ENCODE peak calls at places on chromosomes 13 and 19, in four cellular contexts. T is CD8-positive, alpha-beta memory T cell; G is gastrocnemius medialis; D is upper lobe of right lung. Q is an unnamed sample.

GRCh38 chr19:36023432-36023831 is 9.2 kb downstream of the CLIP3 start:
- DNase-seq in T (no peak), G (no peak), D (no peak), Q (no peak)

GRCh38 chr13:76837811-76838210 is 48.4 kb downstream of the KCTD12 start:
- DNase-seq in T (no peak), G (no peak), D (no peak), Q (no peak)

GRCh38 chr13:41426047-41426446 is 31.3 kb upstream of the RGCC start:
- DNase-seq in T (no peak), G (no peak), D (no peak), Q (no peak)

GRCh38 chr19:377801-378581 is 31.0 kb downstream of the C2CD4C start:
- DNase-seq in T (no peak), G (no peak), D (peak), Q (no peak)

GRCh38 chr13:35818577-35819165 is 312.5 kb downstream of the DCLK1 start:
- DNase-seq in T (no peak), G (no peak), D (no peak), Q (peak)

GRCh38 chr13:43388282-43389034 is 365.1 kb downstream of the DNAJC15 start:
- DNase-seq in T (no peak), G (no peak), D (no peak), Q (peak)

GRCh38 chr13:110965038-110965754 is 50.3 kb upstream of the ANKRD10 start:
- DNase-seq in T (no peak), G (no peak), D (no peak), Q (peak)

GRCh38 chr13:97422118-97423054 is 11.6 kb upstream of the RAP2A start:
- DNase-seq in T (no peak), G (no peak), D (no peak), Q (no peak)

GRCh38 chr13:105213512-105213911 is 1322.0 kb downstream of the EFNB2 start:
- DNase-seq in T (no peak), G (no peak), D (no peak), Q (no peak)

GRCh38 chr13:48494874-48495273 is 38.0 kb downstream of the RCBTB2 start:
- DNase-seq in T (no peak), G (no peak), D (no peak), Q (no peak)

GRCh38 chr19:38359242-38360021 is 14.9 kb upstream of the PSMD8 start:
- DNase-seq in T (no peak), G (no peak), D (no peak), Q (no peak)

GRCh38 chr19:39246951-39247669 is 1.5 kb downstream of the IFNL4 start:
- DNase-seq in T (no peak), G (no peak), D (peak), Q (no peak)

GRCh38 chr13:44412341-44412935 is 38.8 kb downstream of the SERP2 start:
- DNase-seq in T (no peak), G (no peak), D (no peak), Q (no peak)

GRCh38 chr13:35916186-35916585 is 215.0 kb downstream of the DCLK1 start:
- DNase-seq in T (no peak), G (no peak), D (no peak), Q (no peak)

GRCh38 chr13:19184176-19184575 is 2.6 kb upstream of the TUBA3C start:
- DNase-seq in T (no peak), G (no peak), D (no peak), Q (no peak)

GRCh38 chr19:2519482-2519881 is 43.6 kb downstream of the GADD45B start:
- DNase-seq in T (no peak), G (no peak), D (no peak), Q (no peak)

GRCh38 chr19:2514981-2515518 is 39.1 kb downstream of the GADD45B start:
- DNase-seq in T (no peak), G (no peak), D (no peak), Q (no peak)

GRCh38 chr19:2512523-2513431 is 36.9 kb downstream of the GADD45B start:
- DNase-seq in T (no peak), G (no peak), D (no peak), Q (peak)

GRCh38 chr19:2517881-2518601 is 42.1 kb downstream of the GADD45B start:
- DNase-seq in T (no peak), G (no peak), D (no peak), Q (peak)

GRCh38 chr19:2516727-2517126 is 40.8 kb downstream of the GADD45B start:
- DNase-seq in T (no peak), G (no peak), D (no peak), Q (no peak)
- H3K4me3 ChIP-seq in T (no peak), G (no peak), D (no peak), Q (no peak)

DNA sequence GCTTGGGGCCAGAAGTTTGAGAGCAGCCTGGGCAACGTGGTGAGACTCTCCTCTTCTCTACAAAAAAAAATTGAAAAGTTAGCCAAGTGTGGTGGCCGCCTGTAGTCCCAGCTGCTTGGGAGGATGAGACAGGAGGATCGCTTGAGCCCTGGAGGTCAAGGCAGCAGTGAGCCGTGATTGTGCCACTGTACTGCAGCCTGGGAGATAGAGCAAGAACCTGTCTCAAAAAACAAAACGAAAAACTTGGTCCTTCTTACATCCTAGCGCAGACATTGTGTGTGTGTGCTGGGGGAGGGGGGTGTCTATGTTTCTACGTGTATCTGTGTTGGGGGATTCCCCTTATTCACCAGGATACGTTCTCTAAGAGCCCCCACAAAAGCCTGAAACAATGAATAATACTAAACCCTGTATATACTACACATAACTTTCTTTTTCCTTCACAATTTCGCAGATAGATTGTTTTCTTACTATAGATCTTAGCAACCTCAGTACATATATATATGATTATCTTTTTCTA is 7.9 kb downstream of the AXL start:
- DNase-seq in T (no peak), G (no peak), D (no peak), Q (no peak)
- H3K4me3 ChIP-seq in T (peak), G (peak), D (peak), Q (peak)

GRCh38 chr13:33508060-33508459 is 222.5 kb upstream of the STARD13 start:
- DNase-seq in T (no peak), G (no peak), D (no peak), Q (no peak)
- H3K4me3 ChIP-seq in T (no peak), G (no peak), D (no peak), Q (no peak)

GRCh38 chr13:67227131-67227983 is 2.8 kb downstream of the PCDH9 start:
- DNase-seq in T (no peak), G (no peak), D (no peak), Q (no peak)

GRCh38 chr13:67226686-67227085 is 3.5 kb downstream of the PCDH9 start:
- DNase-seq in T (no peak), G (no peak), D (no peak), Q (no peak)

GRCh38 chr13:67229438-67230242 is 496 bp downstream of the PCDH9 start:
- DNase-seq in T (no peak), G (no peak), D (no peak), Q (peak)

GRCh38 chr13:67228909-67229308 is 1.2 kb downstream of the PCDH9 start:
- DNase-seq in T (no peak), G (no peak), D (no peak), Q (no peak)

GRCh38 chr13:67228031-67228430 is 2.1 kb downstream of the PCDH9 start:
- DNase-seq in T (no peak), G (no peak), D (no peak), Q (no peak)
- H3K4me3 ChIP-seq in T (no peak), G (no peak), D (no peak), Q (no peak)

DNA sequence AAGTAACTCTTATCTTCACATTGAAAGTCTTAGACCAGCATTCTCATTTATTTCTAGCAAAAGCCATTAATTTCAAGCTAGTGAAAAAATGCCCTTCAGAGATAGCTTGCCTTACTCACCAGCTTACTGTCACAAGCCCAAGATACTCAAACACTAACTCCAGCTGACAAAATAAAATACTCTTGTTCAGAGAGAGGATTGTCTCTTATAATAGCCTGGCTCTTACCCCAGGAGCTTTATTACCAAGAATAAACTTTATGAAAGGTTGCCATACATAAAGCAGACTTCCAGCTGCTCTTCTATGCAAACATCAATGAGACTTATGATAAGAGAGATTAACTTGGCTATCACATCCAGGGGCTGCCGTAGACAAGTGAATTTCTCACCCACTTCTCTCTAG is 53.6 kb downstream of the XPO4 start:
- DNase-seq in T (no peak), G (no peak), D (no peak), Q (no peak)
- H3K4me3 ChIP-seq in T (no peak), G (no peak), D (no peak), Q (no peak)

DNA sequence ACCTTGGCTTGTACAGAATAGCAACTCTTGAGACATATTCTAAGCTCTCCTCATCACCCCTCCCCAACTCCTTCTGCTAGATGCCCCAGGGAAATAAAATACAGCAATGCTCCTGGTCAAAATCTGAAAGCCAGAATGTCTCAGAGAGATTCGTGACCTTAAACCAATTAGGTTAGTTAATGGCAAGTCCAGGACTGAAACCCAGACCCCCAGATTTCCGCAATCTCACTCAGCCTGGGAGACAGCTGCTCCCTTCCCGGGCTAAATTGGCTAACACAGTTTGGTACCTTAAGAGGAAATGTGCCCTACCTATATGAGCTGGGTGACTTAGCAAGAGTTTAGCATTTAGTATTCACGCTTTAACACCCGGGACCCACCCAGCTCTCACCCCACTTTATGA is 1.2 kb downstream of the DLEU7 start:
- DNase-seq in T (no peak), G (no peak), D (no peak), Q (no peak)
- H3K4me3 ChIP-seq in T (no peak), G (no peak), D (no peak), Q (no peak)

GRCh38 chr19:50721441-50722137 is 1.6 kb upstream of the CLEC11A start:
- DNase-seq in T (no peak), G (no peak), D (no peak), Q (no peak)
- H3K4me3 ChIP-seq in T (no peak), G (no peak), D (no peak), Q (no peak)